ENCODE peak calls at places on chromosomes 4 and X, in four cellular contexts. One of them, this sample, is unnamed.

GRCh38 chrX:69021095-69021494 is 144.2 kb downstream of the PJA1 start:
- DNase-seq in activated CD4-positive, alpha-beta T cell treated with anti-CD3 and anti-CD28 coated beads for 48 hours: no peak
- DNase-seq in T-helper 1 cell: no peak
- DNase-seq in retinal pigment epithelial cell: no peak
- DNase-seq in this sample: no peak

GRCh38 chr4:48909697-48910096 is 3.1 kb upstream of the OCIAD2 start:
- DNase-seq in activated CD4-positive, alpha-beta T cell treated with anti-CD3 and anti-CD28 coated beads for 48 hours: peak; percentile 85
- DNase-seq in T-helper 1 cell: peak; percentile 66
- DNase-seq in retinal pigment epithelial cell: peak; percentile 94
- DNase-seq in this sample: peak; percentile 70

GRCh38 chrX:151974336-151975227 is at the start of gene GABRE:
- DNase-seq in activated CD4-positive, alpha-beta T cell treated with anti-CD3 and anti-CD28 coated beads for 48 hours: peak; percentile 7
- DNase-seq in T-helper 1 cell: no peak
- DNase-seq in retinal pigment epithelial cell: no peak
- DNase-seq in this sample: peak; percentile 7

GRCh38 chrX:6311540-6311939 is 82.9 kb upstream of the NLGN4X start:
- DNase-seq in activated CD4-positive, alpha-beta T cell treated with anti-CD3 and anti-CD28 coated beads for 48 hours: no peak
- DNase-seq in T-helper 1 cell: no peak
- DNase-seq in retinal pigment epithelial cell: no peak
- DNase-seq in this sample: no peak

GRCh38 chr4:88533937-88534750 is 10.6 kb upstream of the PYURF start:
- DNase-seq in activated CD4-positive, alpha-beta T cell treated with anti-CD3 and anti-CD28 coated beads for 48 hours: no peak
- DNase-seq in T-helper 1 cell: no peak
- DNase-seq in retinal pigment epithelial cell: no peak
- DNase-seq in this sample: no peak

GRCh38 chr4:167885071-167885470 is 207.3 kb upstream of the ANXA10 start:
- DNase-seq in activated CD4-positive, alpha-beta T cell treated with anti-CD3 and anti-CD28 coated beads for 48 hours: no peak
- DNase-seq in T-helper 1 cell: no peak
- DNase-seq in retinal pigment epithelial cell: no peak
- DNase-seq in this sample: no peak

GRCh38 chr4:123390846-123391456 is 5.6 kb upstream of the SPRY1 start:
- DNase-seq in activated CD4-positive, alpha-beta T cell treated with anti-CD3 and anti-CD28 coated beads for 48 hours: no peak
- DNase-seq in T-helper 1 cell: no peak
- DNase-seq in retinal pigment epithelial cell: no peak
- DNase-seq in this sample: peak; percentile 24

GRCh38 chrX:12721042-12721441 is 70.2 kb upstream of the PRPS2 start:
- DNase-seq in activated CD4-positive, alpha-beta T cell treated with anti-CD3 and anti-CD28 coated beads for 48 hours: no peak
- DNase-seq in T-helper 1 cell: no peak
- DNase-seq in retinal pigment epithelial cell: no peak
- DNase-seq in this sample: no peak

GRCh38 chrX:13197961-13198761 is 121.7 kb downstream of the ATXN3L start:
- DNase-seq in activated CD4-positive, alpha-beta T cell treated with anti-CD3 and anti-CD28 coated beads for 48 hours: no peak
- DNase-seq in T-helper 1 cell: no peak
- DNase-seq in retinal pigment epithelial cell: no peak
- DNase-seq in this sample: no peak

GRCh38 chrX:53682885-53683555 is 3.5 kb downstream of the HUWE1 start:
- DNase-seq in activated CD4-positive, alpha-beta T cell treated with anti-CD3 and anti-CD28 coated beads for 48 hours: peak; percentile 49
- DNase-seq in T-helper 1 cell: peak; percentile 52
- DNase-seq in retinal pigment epithelial cell: no peak
- DNase-seq in this sample: peak; percentile 47

GRCh38 chr4:80206541-80207171 is 9.4 kb downstream of the PRDM8 start:
- DNase-seq in activated CD4-positive, alpha-beta T cell treated with anti-CD3 and anti-CD28 coated beads for 48 hours: no peak
- DNase-seq in T-helper 1 cell: no peak
- DNase-seq in retinal pigment epithelial cell: no peak
- DNase-seq in this sample: no peak

GRCh38 chr4:123352240-123352945 is 44.2 kb upstream of the SPRY1 start:
- DNase-seq in activated CD4-positive, alpha-beta T cell treated with anti-CD3 and anti-CD28 coated beads for 48 hours: no peak
- DNase-seq in T-helper 1 cell: no peak
- DNase-seq in retinal pigment epithelial cell: peak; percentile 85
- DNase-seq in this sample: peak; percentile 10

GRCh38 chr4:76680934-76681333 is 217.0 kb downstream of the SOWAHB start:
- DNase-seq in activated CD4-positive, alpha-beta T cell treated with anti-CD3 and anti-CD28 coated beads for 48 hours: no peak
- DNase-seq in T-helper 1 cell: no peak
- DNase-seq in retinal pigment epithelial cell: no peak
- DNase-seq in this sample: no peak

GRCh38 chr4:64756016-64756415 is 346.8 kb upstream of the TECRL start:
- DNase-seq in activated CD4-positive, alpha-beta T cell treated with anti-CD3 and anti-CD28 coated beads for 48 hours: no peak
- DNase-seq in T-helper 1 cell: no peak
- DNase-seq in retinal pigment epithelial cell: no peak
- DNase-seq in this sample: no peak

This sample was measured in SW480.